ENCODE peak calls at places on chromosomes 16 and 17, in four cellular contexts. W, U, N and M are unnamed samples.

GRCh38 chr16:80369559-80369958 is 171.2 kb upstream of the DYNLRB2 start:
- DNase-seq in W (peak), U (no peak), N (peak), M (peak)

GRCh38 chr16:81455006-81455405 is 10.4 kb downstream of the CMIP start:
- DNase-seq in W (no peak), U (no peak), N (no peak), M (no peak)

GRCh38 chr17:75575728-75576127 is 11.9 kb upstream of the MYO15B start:
- DNase-seq in W (no peak), U (no peak), N (no peak), M (no peak)

GRCh38 chr16:11481987-11482386 is 104.7 kb downstream of the LITAF start:
- DNase-seq in W (no peak), U (no peak), N (no peak), M (no peak)

GRCh38 chr17:81510798-81511549 is 1.6 kb downstream of the ACTG1 start:
- DNase-seq in W (no peak), U (no peak), N (no peak), M (no peak)

GRCh38 chr17:56978441-56979090 is 635 bp downstream of the SCPEP1 start:
- DNase-seq in W (peak), U (no peak), N (no peak), M (no peak)

GRCh38 chr17:71180801-71181385 is 939.9 kb upstream of the SOX9 start:
- DNase-seq in W (peak), U (no peak), N (no peak), M (no peak)

GRCh38 chr16:53131363-53132071 is 76.7 kb downstream of the CHD9 start:
- DNase-seq in W (peak), U (no peak), N (peak), M (peak)

DNA sequence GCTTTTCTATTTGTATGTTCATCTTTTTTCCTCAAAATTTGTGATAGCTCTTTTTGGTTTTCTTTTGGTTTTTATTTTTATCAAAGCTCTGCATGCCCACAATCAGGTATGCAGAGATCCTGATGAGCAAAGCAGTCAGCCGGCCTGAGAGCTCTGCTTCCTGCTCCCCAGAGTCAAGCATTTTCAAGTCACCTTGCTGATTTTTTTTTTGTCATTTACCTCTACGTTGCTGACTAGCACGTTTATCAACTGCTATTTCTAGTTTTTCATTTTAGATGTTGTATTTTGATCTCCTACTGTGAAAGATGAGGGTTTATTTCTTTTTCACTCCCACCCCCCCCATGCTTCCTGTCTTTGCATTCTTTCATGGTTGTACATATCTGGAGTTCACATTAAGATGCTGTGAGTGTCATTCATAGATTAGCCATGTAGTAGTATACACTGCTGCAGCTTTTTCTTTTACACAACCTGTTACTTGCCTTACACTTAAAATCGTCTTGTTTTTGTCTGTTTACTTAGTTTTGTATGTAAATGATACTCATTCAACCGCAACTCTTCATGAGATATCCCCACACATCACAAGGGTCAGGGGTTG is 196.2 kb downstream of the LGALS9B start:
- DNase-seq in W (no peak), U (no peak), N (no peak), M (no peak)
- TF ChIP-seq TCF12 in W (no peak), U (no peak), N (no peak), M (no peak)

DNA sequence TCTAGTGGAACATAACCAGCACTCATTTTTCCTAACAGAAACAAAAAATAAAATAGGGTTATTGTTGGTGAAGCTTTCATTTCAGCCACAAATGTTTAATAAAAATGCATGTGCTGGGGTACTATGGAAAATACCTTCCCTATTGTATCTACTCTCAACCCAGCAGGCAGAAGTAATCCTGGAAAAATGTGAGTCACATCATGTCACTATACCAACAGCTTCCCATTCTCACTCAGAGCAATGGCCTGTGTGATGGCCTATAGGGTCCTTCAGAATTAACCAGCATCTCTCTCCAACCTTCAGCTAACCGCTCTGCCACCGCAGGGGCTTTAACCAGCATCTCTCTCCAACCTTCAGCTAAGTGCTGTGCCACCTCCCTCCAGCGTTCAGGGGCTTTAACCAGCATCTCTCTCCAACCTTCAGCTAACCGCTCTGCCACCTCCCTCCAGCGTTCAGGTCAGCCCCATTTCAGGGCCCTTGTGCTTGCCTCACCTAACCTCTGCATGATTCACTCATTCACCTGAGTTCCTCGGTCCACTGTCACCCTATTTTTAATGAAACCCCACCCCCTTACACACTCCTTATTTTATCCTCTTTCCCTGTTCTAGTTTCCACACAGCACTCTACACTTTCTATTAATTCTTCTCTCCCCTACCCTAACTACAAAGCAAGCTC is 34.0 kb downstream of the UBE2G1 start:
- DNase-seq in W (no peak), U (no peak), N (no peak), M (no peak)
- TF ChIP-seq TCF12 in W (no peak), U (no peak), N (no peak), M (no peak)

GRCh38 chr17:77311371-77311981 is 170.7 kb downstream of the SEC14L1 start:
- DNase-seq in W (no peak), U (no peak), N (no peak), M (no peak)

GRCh38 chr17:77312061-77312684 is 171.4 kb downstream of the SEC14L1 start:
- DNase-seq in W (peak), U (no peak), N (no peak), M (no peak)

GRCh38 chr17:77308768-77309726 is 168.3 kb downstream of the SEC14L1 start:
- DNase-seq in W (peak), U (no peak), N (no peak), M (no peak)

GRCh38 chr17:77312786-77313599 is 172.2 kb downstream of the SEC14L1 start:
- DNase-seq in W (peak), U (no peak), N (no peak), M (peak)

DNA sequence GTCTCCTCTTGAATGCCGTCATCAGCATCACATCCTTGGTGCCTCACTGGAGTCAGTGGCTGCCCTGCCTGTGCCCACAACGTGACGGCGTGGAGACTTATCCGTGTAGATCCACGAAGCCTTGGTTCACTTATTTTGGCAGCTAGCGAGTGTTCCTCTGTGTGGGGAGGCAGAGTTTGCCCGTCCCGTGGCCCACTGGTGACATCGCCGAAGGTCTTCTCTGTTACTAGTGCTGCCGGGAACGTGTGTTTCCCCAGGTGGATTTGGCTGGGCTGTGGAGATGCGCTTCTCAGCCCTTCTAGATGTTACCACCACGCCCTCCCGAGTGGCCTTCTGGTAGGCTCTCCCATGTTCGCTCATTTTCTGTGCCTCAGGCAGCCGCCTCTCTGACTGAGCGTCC is 169.6 kb downstream of the SEC14L1 start:
- DNase-seq in W (no peak), U (no peak), N (no peak), M (no peak)
- TF ChIP-seq TCF12 in W (no peak), U (no peak), N (no peak), M (no peak)

DNA sequence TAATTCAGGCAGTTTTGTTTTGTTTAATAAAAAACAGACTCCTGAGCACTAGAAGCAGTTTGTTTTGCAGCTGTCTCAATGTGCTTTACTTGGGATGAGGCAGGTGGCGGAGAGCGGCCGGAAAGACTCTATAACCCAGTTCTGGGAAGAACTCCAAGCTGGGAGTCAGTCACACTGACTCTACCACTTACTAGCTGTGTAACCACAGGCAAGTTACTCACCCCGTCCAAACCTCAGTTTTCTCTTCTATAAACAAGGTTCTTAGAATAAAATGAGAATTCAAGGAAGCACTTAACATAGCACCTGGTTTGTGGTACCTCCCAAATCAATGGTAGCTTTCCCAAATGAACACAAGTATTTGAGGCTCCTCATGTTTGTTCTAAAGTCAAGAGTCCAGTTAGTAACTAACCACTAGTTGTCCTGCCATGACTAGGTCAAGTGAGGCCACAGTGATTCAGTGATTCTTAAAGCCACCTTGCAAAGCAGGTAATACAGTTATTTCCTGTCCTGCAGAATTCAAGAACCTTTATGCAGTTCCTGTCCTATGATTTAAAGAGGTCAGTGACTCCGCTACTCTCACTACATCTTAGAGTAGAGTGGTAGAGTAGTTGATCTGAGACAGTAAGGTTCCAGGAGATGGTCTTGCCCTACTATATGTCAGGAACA is 2.7 kb downstream of the TXNDC17 start:
- DNase-seq in W (no peak), U (no peak), N (no peak), M (no peak)
- TF ChIP-seq TCF12 in W (peak), U (no peak), N (no peak), M (no peak)

GRCh38 chr16:67028167-67028554 is 788 bp upstream of the CBFB start:
- DNase-seq in W (no peak), U (no peak), N (no peak), M (no peak)

GRCh38 chr16:67027046-67027445 is 1.9 kb upstream of the CBFB start:
- DNase-seq in W (no peak), U (no peak), N (peak), M (no peak)

GRCh38 chr16:67024384-67024896 is 4.5 kb upstream of the CBFB start:
- DNase-seq in W (no peak), U (no peak), N (no peak), M (no peak)

GRCh38 chr16:67025151-67025550 is 3.8 kb upstream of the CBFB start:
- DNase-seq in W (no peak), U (no peak), N (no peak), M (peak)

GRCh38 chr16:67026570-67026969 is 2.4 kb upstream of the CBFB start:
- DNase-seq in W (no peak), U (no peak), N (no peak), M (no peak)
- TF ChIP-seq TCF12 in W (no peak), U (no peak), N (no peak), M (no peak)

GRCh38 chr17:63703029-63703428 is 3.1 kb upstream of the LIMD2 start:
- DNase-seq in W (no peak), U (no peak), N (no peak), M (no peak)

GRCh38 chr17:63700528-63701441 is 860 bp upstream of the LIMD2 start:
- DNase-seq in W (peak), U (no peak), N (peak), M (no peak)

GRCh38 chr17:63702616-63703015 is 2.7 kb upstream of the LIMD2 start:
- DNase-seq in W (no peak), U (no peak), N (no peak), M (no peak)

GRCh38 chr17:63701477-63702222 is 1.7 kb upstream of the LIMD2 start:
- DNase-seq in W (no peak), U (no peak), N (no peak), M (no peak)

DNA sequence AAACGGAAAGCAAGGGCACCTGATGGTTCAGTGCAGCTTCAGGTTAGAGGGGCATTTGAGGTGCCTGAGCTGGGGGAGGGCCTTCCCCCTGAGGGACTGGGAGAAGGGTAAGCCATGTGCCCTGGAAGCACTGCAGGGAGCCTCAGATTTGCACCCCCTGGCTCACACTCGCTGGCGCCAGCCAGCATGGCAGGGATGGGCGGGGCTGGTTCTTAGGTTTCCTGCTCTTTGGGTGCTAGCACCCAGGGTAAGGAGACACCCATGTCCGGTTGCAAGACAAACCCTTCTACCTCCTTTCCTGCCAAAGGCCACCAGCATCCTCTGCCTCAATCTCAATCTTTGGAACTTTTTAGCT is 2.3 kb upstream of the LIMD2 start:
- DNase-seq in W (no peak), U (no peak), N (no peak), M (no peak)
- TF ChIP-seq TCF12 in W (no peak), U (no peak), N (no peak), M (no peak)

GRCh38 chr17:40680998-40681397 is 16.0 kb upstream of the KRT222 start:
- DNase-seq in W (no peak), U (no peak), N (no peak), M (no peak)

GRCh38 chr17:40687106-40687505 is 16.4 kb downstream of the KRT24 start:
- DNase-seq in W (no peak), U (no peak), N (no peak), M (no peak)

GRCh38 chr17:40686192-40686591 is 17.4 kb downstream of the KRT24 start:
- DNase-seq in W (no peak), U (no peak), N (no peak), M (no peak)
- TF ChIP-seq TCF12 in W (no peak), U (no peak), N (no peak), M (no peak)

DNA sequence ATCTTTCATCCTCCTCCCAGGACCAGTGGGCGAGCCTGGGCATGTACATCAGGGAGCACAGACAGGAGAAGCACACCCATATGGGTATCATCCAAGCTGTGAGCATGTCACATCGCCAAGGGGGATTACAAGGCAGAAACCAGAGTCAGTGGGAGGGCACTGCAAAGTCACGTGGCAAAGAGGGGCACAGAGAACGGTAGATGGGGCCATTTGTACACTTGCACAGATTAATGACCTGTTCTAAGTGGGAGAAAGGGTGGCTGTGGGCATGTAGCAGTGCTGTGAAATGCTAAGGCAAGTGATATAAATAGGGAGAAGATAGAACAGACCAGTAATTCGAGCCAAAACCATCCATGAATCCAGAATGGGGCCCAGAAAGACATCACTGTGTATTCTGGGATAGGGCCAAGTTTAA is 265.0 kb downstream of the CPPED1 start:
- DNase-seq in W (peak), U (no peak), N (no peak), M (no peak)
- TF ChIP-seq TCF12 in W (no peak), U (no peak), N (no peak), M (no peak)

GRCh38 chr16:4597174-4597573 is 17.5 kb downstream of the UBALD1 start:
- DNase-seq in W (peak), U (no peak), N (no peak), M (no peak)
- TF ChIP-seq TCF12 in W (no peak), U (no peak), N (no peak), M (no peak)

GRCh38 chr17:7882629-7883028 is 6.0 kb upstream of the CHD3 start:
- DNase-seq in W (no peak), U (no peak), N (no peak), M (no peak)
- TF ChIP-seq TCF12 in W (no peak), U (no peak), N (no peak), M (no peak)